ENCODE peak calls at places on chromosomes 12 and 14, in ten cellular contexts. One of them, this sample, is unnamed.

GRCh38 chr12:12909995-12910391 is 18.6 kb downstream of the GPRC5A start:
- DNase-seq in naive thymus-derived CD4-positive, alpha-beta T cell: no peak
- DNase-seq in activated CD4-positive, alpha-beta T cell treated with anti-CD3 and anti-CD28 coated beads for 1 hour: no peak
- DNase-seq in Panc1: no peak
- DNase-seq in kidney tubule cell: peak; percentile 38
- DNase-seq in A549: no peak
- DNase-seq in nephron progenitor cell: no peak
- DNase-seq in stimulated activated CD8-positive, alpha-beta memory T cell treated with anti-CD3 and anti-CD28 coated beads, Interleukin-15, amount 100 ng/mL, for 4 hours: no peak
- DNase-seq in stimulated activated CD4-positive, alpha-beta T cell treated with anti-CD3 and anti-CD28 coated beads, Interleukin-4, amount 100 ng/mL, for 24 hours: no peak
- DNase-seq in GM20000: no peak
- DNase-seq in this sample: no peak

GRCh38 chr14:20278414-20278813 is 27.3 kb downstream of the TTC5 start:
- DNase-seq in A549: no peak
- DNase-seq in stimulated activated CD4-positive, alpha-beta T cell treated with anti-CD3 and anti-CD28 coated beads, Interleukin-4, amount 100 ng/mL, for 24 hours: no peak
- DNase-seq in kidney tubule cell: peak; percentile 67
- DNase-seq in Panc1: no peak
- DNase-seq in GM20000: no peak
- DNase-seq in naive thymus-derived CD4-positive, alpha-beta T cell: no peak
- DNase-seq in activated CD4-positive, alpha-beta T cell treated with anti-CD3 and anti-CD28 coated beads for 1 hour: no peak
- DNase-seq in stimulated activated CD8-positive, alpha-beta memory T cell treated with anti-CD3 and anti-CD28 coated beads, Interleukin-15, amount 100 ng/mL, for 4 hours: no peak
- DNase-seq in nephron progenitor cell: no peak
- DNase-seq in this sample: peak; percentile 13

GRCh38 chr12:116665666-116666304 is 72.1 kb downstream of the SPRING1 start:
- DNase-seq in activated CD4-positive, alpha-beta T cell treated with anti-CD3 and anti-CD28 coated beads for 1 hour: no peak
- DNase-seq in Panc1: no peak
- DNase-seq in GM20000: no peak
- DNase-seq in stimulated activated CD8-positive, alpha-beta memory T cell treated with anti-CD3 and anti-CD28 coated beads, Interleukin-15, amount 100 ng/mL, for 4 hours: no peak
- DNase-seq in stimulated activated CD4-positive, alpha-beta T cell treated with anti-CD3 and anti-CD28 coated beads, Interleukin-4, amount 100 ng/mL, for 24 hours: no peak
- DNase-seq in nephron progenitor cell: no peak
- DNase-seq in naive thymus-derived CD4-positive, alpha-beta T cell: no peak
- DNase-seq in A549: no peak
- DNase-seq in kidney tubule cell: no peak
- DNase-seq in this sample: no peak

GRCh38 chr12:114764516-114764915 is 80.5 kb upstream of the TBX3 start:
- DNase-seq in stimulated activated CD8-positive, alpha-beta memory T cell treated with anti-CD3 and anti-CD28 coated beads, Interleukin-15, amount 100 ng/mL, for 4 hours: no peak
- DNase-seq in kidney tubule cell: no peak
- DNase-seq in naive thymus-derived CD4-positive, alpha-beta T cell: no peak
- DNase-seq in Panc1: no peak
- DNase-seq in A549: no peak
- DNase-seq in GM20000: no peak
- DNase-seq in stimulated activated CD4-positive, alpha-beta T cell treated with anti-CD3 and anti-CD28 coated beads, Interleukin-4, amount 100 ng/mL, for 24 hours: no peak
- DNase-seq in nephron progenitor cell: no peak
- DNase-seq in activated CD4-positive, alpha-beta T cell treated with anti-CD3 and anti-CD28 coated beads for 1 hour: no peak
- DNase-seq in this sample: no peak

GRCh38 chr14:51093371-51094281 is 1.3 kb downstream of the TRIM9 start:
- DNase-seq in kidney tubule cell: peak; percentile 28
- DNase-seq in A549: peak; percentile 76
- DNase-seq in activated CD4-positive, alpha-beta T cell treated with anti-CD3 and anti-CD28 coated beads for 1 hour: no peak
- DNase-seq in naive thymus-derived CD4-positive, alpha-beta T cell: peak; percentile 24
- DNase-seq in GM20000: peak; percentile 67
- DNase-seq in stimulated activated CD4-positive, alpha-beta T cell treated with anti-CD3 and anti-CD28 coated beads, Interleukin-4, amount 100 ng/mL, for 24 hours: peak; percentile 45
- DNase-seq in Panc1: no peak
- DNase-seq in nephron progenitor cell: peak; percentile 57
- DNase-seq in stimulated activated CD8-positive, alpha-beta memory T cell treated with anti-CD3 and anti-CD28 coated beads, Interleukin-15, amount 100 ng/mL, for 4 hours: peak; percentile 13
- DNase-seq in this sample: peak; percentile 75

GRCh38 chr12:57236224-57236924 is 6.9 kb downstream of the SHMT2 start:
- DNase-seq in A549: no peak
- DNase-seq in activated CD4-positive, alpha-beta T cell treated with anti-CD3 and anti-CD28 coated beads for 1 hour: no peak
- DNase-seq in GM20000: peak; percentile 15
- DNase-seq in nephron progenitor cell: peak; percentile 69
- DNase-seq in naive thymus-derived CD4-positive, alpha-beta T cell: peak; percentile 9
- DNase-seq in stimulated activated CD4-positive, alpha-beta T cell treated with anti-CD3 and anti-CD28 coated beads, Interleukin-4, amount 100 ng/mL, for 24 hours: no peak
- DNase-seq in kidney tubule cell: no peak
- DNase-seq in stimulated activated CD8-positive, alpha-beta memory T cell treated with anti-CD3 and anti-CD28 coated beads, Interleukin-15, amount 100 ng/mL, for 4 hours: no peak
- DNase-seq in Panc1: no peak
- DNase-seq in this sample: no peak

GRCh38 chr12:6766651-6767300 is 613 bp downstream of the PTMS start:
- DNase-seq in Panc1: no peak
- DNase-seq in stimulated activated CD4-positive, alpha-beta T cell treated with anti-CD3 and anti-CD28 coated beads, Interleukin-4, amount 100 ng/mL, for 24 hours: peak; percentile 53
- DNase-seq in GM20000: peak; percentile 89
- DNase-seq in kidney tubule cell: peak; percentile 79
- DNase-seq in naive thymus-derived CD4-positive, alpha-beta T cell: peak; percentile 56
- DNase-seq in A549: peak; percentile 68
- DNase-seq in nephron progenitor cell: peak; percentile 84
- DNase-seq in stimulated activated CD8-positive, alpha-beta memory T cell treated with anti-CD3 and anti-CD28 coated beads, Interleukin-15, amount 100 ng/mL, for 4 hours: peak; percentile 17
- DNase-seq in activated CD4-positive, alpha-beta T cell treated with anti-CD3 and anti-CD28 coated beads for 1 hour: no peak
- DNase-seq in this sample: peak; percentile 57

GRCh38 chr12:13864081-13864673 is 117.2 kb downstream of the GRIN2B start:
- DNase-seq in GM20000: peak; percentile 69
- DNase-seq in Panc1: peak; percentile 55
- DNase-seq in nephron progenitor cell: peak; percentile 80
- DNase-seq in kidney tubule cell: peak; percentile 75
- DNase-seq in stimulated activated CD4-positive, alpha-beta T cell treated with anti-CD3 and anti-CD28 coated beads, Interleukin-4, amount 100 ng/mL, for 24 hours: peak; percentile 51
- DNase-seq in A549: peak; percentile 65
- DNase-seq in naive thymus-derived CD4-positive, alpha-beta T cell: peak; percentile 12
- DNase-seq in activated CD4-positive, alpha-beta T cell treated with anti-CD3 and anti-CD28 coated beads for 1 hour: peak; percentile 10
- DNase-seq in stimulated activated CD8-positive, alpha-beta memory T cell treated with anti-CD3 and anti-CD28 coated beads, Interleukin-15, amount 100 ng/mL, for 4 hours: no peak
- DNase-seq in this sample: peak; percentile 75

GRCh38 chr12:118166946-118167345 is 31.0 kb downstream of the PEBP1 start:
- DNase-seq in Panc1: no peak
- DNase-seq in nephron progenitor cell: no peak
- DNase-seq in kidney tubule cell: no peak
- DNase-seq in A549: no peak
- DNase-seq in stimulated activated CD4-positive, alpha-beta T cell treated with anti-CD3 and anti-CD28 coated beads, Interleukin-4, amount 100 ng/mL, for 24 hours: no peak
- DNase-seq in GM20000: peak; percentile 77
- DNase-seq in activated CD4-positive, alpha-beta T cell treated with anti-CD3 and anti-CD28 coated beads for 1 hour: no peak
- DNase-seq in naive thymus-derived CD4-positive, alpha-beta T cell: no peak
- DNase-seq in stimulated activated CD8-positive, alpha-beta memory T cell treated with anti-CD3 and anti-CD28 coated beads, Interleukin-15, amount 100 ng/mL, for 4 hours: no peak
- DNase-seq in this sample: no peak

GRCh38 chr14:83300454-83301064 is 1766.9 kb upstream of the SEL1L start:
- DNase-seq in A549: no peak
- DNase-seq in GM20000: peak; percentile 8
- DNase-seq in kidney tubule cell: peak; percentile 37
- DNase-seq in nephron progenitor cell: no peak
- DNase-seq in stimulated activated CD8-positive, alpha-beta memory T cell treated with anti-CD3 and anti-CD28 coated beads, Interleukin-15, amount 100 ng/mL, for 4 hours: no peak
- DNase-seq in naive thymus-derived CD4-positive, alpha-beta T cell: no peak
- DNase-seq in activated CD4-positive, alpha-beta T cell treated with anti-CD3 and anti-CD28 coated beads for 1 hour: no peak
- DNase-seq in stimulated activated CD4-positive, alpha-beta T cell treated with anti-CD3 and anti-CD28 coated beads, Interleukin-4, amount 100 ng/mL, for 24 hours: no peak
- DNase-seq in Panc1: peak; percentile 20
- DNase-seq in this sample: no peak

GRCh38 chr14:76500011-76500410 is 124.1 kb downstream of the ESRRB start:
- DNase-seq in stimulated activated CD4-positive, alpha-beta T cell treated with anti-CD3 and anti-CD28 coated beads, Interleukin-4, amount 100 ng/mL, for 24 hours: no peak
- DNase-seq in GM20000: no peak
- DNase-seq in nephron progenitor cell: no peak
- DNase-seq in A549: no peak
- DNase-seq in stimulated activated CD8-positive, alpha-beta memory T cell treated with anti-CD3 and anti-CD28 coated beads, Interleukin-15, amount 100 ng/mL, for 4 hours: no peak
- DNase-seq in Panc1: no peak
- DNase-seq in kidney tubule cell: peak; percentile 21
- DNase-seq in naive thymus-derived CD4-positive, alpha-beta T cell: no peak
- DNase-seq in activated CD4-positive, alpha-beta T cell treated with anti-CD3 and anti-CD28 coated beads for 1 hour: no peak
- DNase-seq in this sample: no peak

GRCh38 chr12:58860788-58861240 is 59.5 kb downstream of the LRIG3 start:
- DNase-seq in Panc1: no peak
- DNase-seq in GM20000: no peak
- DNase-seq in stimulated activated CD8-positive, alpha-beta memory T cell treated with anti-CD3 and anti-CD28 coated beads, Interleukin-15, amount 100 ng/mL, for 4 hours: no peak
- DNase-seq in activated CD4-positive, alpha-beta T cell treated with anti-CD3 and anti-CD28 coated beads for 1 hour: no peak
- DNase-seq in A549: no peak
- DNase-seq in kidney tubule cell: no peak
- DNase-seq in nephron progenitor cell: no peak
- DNase-seq in stimulated activated CD4-positive, alpha-beta T cell treated with anti-CD3 and anti-CD28 coated beads, Interleukin-4, amount 100 ng/mL, for 24 hours: no peak
- DNase-seq in naive thymus-derived CD4-positive, alpha-beta T cell: no peak
- DNase-seq in this sample: no peak

GRCh38 chr12:8948711-8949524 is 527 bp downstream of the M6PR start:
- DNase-seq in stimulated activated CD4-positive, alpha-beta T cell treated with anti-CD3 and anti-CD28 coated beads, Interleukin-4, amount 100 ng/mL, for 24 hours: no peak
- DNase-seq in activated CD4-positive, alpha-beta T cell treated with anti-CD3 and anti-CD28 coated beads for 1 hour: no peak
- DNase-seq in kidney tubule cell: peak; percentile 34
- DNase-seq in Panc1: no peak
- DNase-seq in nephron progenitor cell: peak; percentile 5
- DNase-seq in stimulated activated CD8-positive, alpha-beta memory T cell treated with anti-CD3 and anti-CD28 coated beads, Interleukin-15, amount 100 ng/mL, for 4 hours: no peak
- DNase-seq in A549: peak; percentile 28
- DNase-seq in GM20000: peak; percentile 14
- DNase-seq in naive thymus-derived CD4-positive, alpha-beta T cell: no peak
- DNase-seq in this sample: no peak

GRCh38 chr14:24806061-24806678 is 172.2 kb upstream of the GZMB start:
- DNase-seq in Panc1: peak; percentile 28
- DNase-seq in stimulated activated CD4-positive, alpha-beta T cell treated with anti-CD3 and anti-CD28 coated beads, Interleukin-4, amount 100 ng/mL, for 24 hours: peak; percentile 26
- DNase-seq in A549: peak; percentile 17
- DNase-seq in activated CD4-positive, alpha-beta T cell treated with anti-CD3 and anti-CD28 coated beads for 1 hour: no peak
- DNase-seq in naive thymus-derived CD4-positive, alpha-beta T cell: no peak
- DNase-seq in stimulated activated CD8-positive, alpha-beta memory T cell treated with anti-CD3 and anti-CD28 coated beads, Interleukin-15, amount 100 ng/mL, for 4 hours: no peak
- DNase-seq in kidney tubule cell: peak; percentile 71
- DNase-seq in GM20000: peak; percentile 45
- DNase-seq in nephron progenitor cell: peak; percentile 80
- DNase-seq in this sample: peak; percentile 68

GRCh38 chr12:130026608-130027176 is 122.9 kb upstream of the TMEM132D start:
- DNase-seq in nephron progenitor cell: peak; percentile 69
- DNase-seq in A549: peak; percentile 40
- DNase-seq in stimulated activated CD8-positive, alpha-beta memory T cell treated with anti-CD3 and anti-CD28 coated beads, Interleukin-15, amount 100 ng/mL, for 4 hours: no peak
- DNase-seq in kidney tubule cell: peak; percentile 55
- DNase-seq in stimulated activated CD4-positive, alpha-beta T cell treated with anti-CD3 and anti-CD28 coated beads, Interleukin-4, amount 100 ng/mL, for 24 hours: peak; percentile 34
- DNase-seq in naive thymus-derived CD4-positive, alpha-beta T cell: no peak
- DNase-seq in GM20000: peak; percentile 58
- DNase-seq in Panc1: no peak
- DNase-seq in activated CD4-positive, alpha-beta T cell treated with anti-CD3 and anti-CD28 coated beads for 1 hour: no peak
- DNase-seq in this sample: peak; percentile 71

GRCh38 chr12:30896461-30896860 is 30.1 kb upstream of the TSPAN11 start:
- DNase-seq in activated CD4-positive, alpha-beta T cell treated with anti-CD3 and anti-CD28 coated beads for 1 hour: no peak
- DNase-seq in stimulated activated CD8-positive, alpha-beta memory T cell treated with anti-CD3 and anti-CD28 coated beads, Interleukin-15, amount 100 ng/mL, for 4 hours: no peak
- DNase-seq in kidney tubule cell: peak; percentile 97
- DNase-seq in Panc1: no peak
- DNase-seq in A549: no peak
- DNase-seq in nephron progenitor cell: no peak
- DNase-seq in GM20000: no peak
- DNase-seq in stimulated activated CD4-positive, alpha-beta T cell treated with anti-CD3 and anti-CD28 coated beads, Interleukin-4, amount 100 ng/mL, for 24 hours: no peak
- DNase-seq in naive thymus-derived CD4-positive, alpha-beta T cell: no peak
- DNase-seq in this sample: no peak

GRCh38 chr12:124595444-124595843 is 28.0 kb upstream of the NCOR2 start:
- DNase-seq in kidney tubule cell: no peak
- DNase-seq in A549: no peak
- DNase-seq in stimulated activated CD4-positive, alpha-beta T cell treated with anti-CD3 and anti-CD28 coated beads, Interleukin-4, amount 100 ng/mL, for 24 hours: no peak
- DNase-seq in GM20000: no peak
- DNase-seq in activated CD4-positive, alpha-beta T cell treated with anti-CD3 and anti-CD28 coated beads for 1 hour: no peak
- DNase-seq in nephron progenitor cell: no peak
- DNase-seq in naive thymus-derived CD4-positive, alpha-beta T cell: no peak
- DNase-seq in Panc1: no peak
- DNase-seq in stimulated activated CD8-positive, alpha-beta memory T cell treated with anti-CD3 and anti-CD28 coated beads, Interleukin-15, amount 100 ng/mL, for 4 hours: no peak
- DNase-seq in this sample: no peak

GRCh38 chr14:35535794-35536112 is 1.8 kb downstream of the INSM2 start:
- DNase-seq in A549: no peak
- DNase-seq in activated CD4-positive, alpha-beta T cell treated with anti-CD3 and anti-CD28 coated beads for 1 hour: no peak
- DNase-seq in GM20000: no peak
- DNase-seq in Panc1: no peak
- DNase-seq in kidney tubule cell: no peak
- DNase-seq in stimulated activated CD4-positive, alpha-beta T cell treated with anti-CD3 and anti-CD28 coated beads, Interleukin-4, amount 100 ng/mL, for 24 hours: no peak
- DNase-seq in naive thymus-derived CD4-positive, alpha-beta T cell: no peak
- DNase-seq in stimulated activated CD8-positive, alpha-beta memory T cell treated with anti-CD3 and anti-CD28 coated beads, Interleukin-15, amount 100 ng/mL, for 4 hours: no peak
- DNase-seq in nephron progenitor cell: no peak
- DNase-seq in this sample: no peak

GRCh38 chr14:32382704-32383103 is 53.6 kb downstream of the AKAP6 start:
- DNase-seq in naive thymus-derived CD4-positive, alpha-beta T cell: no peak
- DNase-seq in activated CD4-positive, alpha-beta T cell treated with anti-CD3 and anti-CD28 coated beads for 1 hour: no peak
- DNase-seq in nephron progenitor cell: no peak
- DNase-seq in stimulated activated CD4-positive, alpha-beta T cell treated with anti-CD3 and anti-CD28 coated beads, Interleukin-4, amount 100 ng/mL, for 24 hours: no peak
- DNase-seq in GM20000: no peak
- DNase-seq in Panc1: no peak
- DNase-seq in kidney tubule cell: peak; percentile 38
- DNase-seq in stimulated activated CD8-positive, alpha-beta memory T cell treated with anti-CD3 and anti-CD28 coated beads, Interleukin-15, amount 100 ng/mL, for 4 hours: no peak
- DNase-seq in A549: no peak
- DNase-seq in this sample: no peak

GRCh38 chr14:92441751-92442477 is 71.7 kb upstream of the RIN3 start:
- DNase-seq in GM20000: no peak
- DNase-seq in stimulated activated CD8-positive, alpha-beta memory T cell treated with anti-CD3 and anti-CD28 coated beads, Interleukin-15, amount 100 ng/mL, for 4 hours: no peak
- DNase-seq in A549: no peak
- DNase-seq in activated CD4-positive, alpha-beta T cell treated with anti-CD3 and anti-CD28 coated beads for 1 hour: no peak
- DNase-seq in kidney tubule cell: no peak
- DNase-seq in nephron progenitor cell: no peak
- DNase-seq in stimulated activated CD4-positive, alpha-beta T cell treated with anti-CD3 and anti-CD28 coated beads, Interleukin-4, amount 100 ng/mL, for 24 hours: no peak
- DNase-seq in Panc1: no peak
- DNase-seq in naive thymus-derived CD4-positive, alpha-beta T cell: no peak
- DNase-seq in this sample: no peak

GRCh38 chr14:70318635-70319013 is 40.9 kb downstream of the COX16 start:
- DNase-seq in activated CD4-positive, alpha-beta T cell treated with anti-CD3 and anti-CD28 coated beads for 1 hour: no peak
- DNase-seq in Panc1: no peak
- DNase-seq in nephron progenitor cell: no peak
- DNase-seq in GM20000: no peak
- DNase-seq in kidney tubule cell: no peak
- DNase-seq in naive thymus-derived CD4-positive, alpha-beta T cell: no peak
- DNase-seq in stimulated activated CD4-positive, alpha-beta T cell treated with anti-CD3 and anti-CD28 coated beads, Interleukin-4, amount 100 ng/mL, for 24 hours: no peak
- DNase-seq in A549: no peak
- DNase-seq in stimulated activated CD8-positive, alpha-beta memory T cell treated with anti-CD3 and anti-CD28 coated beads, Interleukin-15, amount 100 ng/mL, for 4 hours: no peak
- DNase-seq in this sample: no peak

GRCh38 chr14:24861083-24861630 is 188.8 kb downstream of the STXBP6 start:
- DNase-seq in stimulated activated CD8-positive, alpha-beta memory T cell treated with anti-CD3 and anti-CD28 coated beads, Interleukin-15, amount 100 ng/mL, for 4 hours: no peak
- DNase-seq in nephron progenitor cell: no peak
- DNase-seq in stimulated activated CD4-positive, alpha-beta T cell treated with anti-CD3 and anti-CD28 coated beads, Interleukin-4, amount 100 ng/mL, for 24 hours: no peak
- DNase-seq in GM20000: no peak
- DNase-seq in A549: no peak
- DNase-seq in activated CD4-positive, alpha-beta T cell treated with anti-CD3 and anti-CD28 coated beads for 1 hour: no peak
- DNase-seq in naive thymus-derived CD4-positive, alpha-beta T cell: no peak
- DNase-seq in kidney tubule cell: peak; percentile 91
- DNase-seq in Panc1: no peak
- DNase-seq in this sample: no peak

GRCh38 chr12:67326637-67327036 is 57.5 kb downstream of the CAND1 start:
- DNase-seq in stimulated activated CD4-positive, alpha-beta T cell treated with anti-CD3 and anti-CD28 coated beads, Interleukin-4, amount 100 ng/mL, for 24 hours: no peak
- DNase-seq in Panc1: no peak
- DNase-seq in nephron progenitor cell: no peak
- DNase-seq in A549: no peak
- DNase-seq in kidney tubule cell: no peak
- DNase-seq in naive thymus-derived CD4-positive, alpha-beta T cell: no peak
- DNase-seq in stimulated activated CD8-positive, alpha-beta memory T cell treated with anti-CD3 and anti-CD28 coated beads, Interleukin-15, amount 100 ng/mL, for 4 hours: no peak
- DNase-seq in activated CD4-positive, alpha-beta T cell treated with anti-CD3 and anti-CD28 coated beads for 1 hour: no peak
- DNase-seq in GM20000: no peak
- DNase-seq in this sample: no peak

GRCh38 chr14:106207316-106207715 is 680.9 kb downstream of the TMEM121 start:
- DNase-seq in stimulated activated CD4-positive, alpha-beta T cell treated with anti-CD3 and anti-CD28 coated beads, Interleukin-4, amount 100 ng/mL, for 24 hours: no peak
- DNase-seq in A549: no peak
- DNase-seq in Panc1: no peak
- DNase-seq in nephron progenitor cell: no peak
- DNase-seq in kidney tubule cell: no peak
- DNase-seq in naive thymus-derived CD4-positive, alpha-beta T cell: no peak
- DNase-seq in stimulated activated CD8-positive, alpha-beta memory T cell treated with anti-CD3 and anti-CD28 coated beads, Interleukin-15, amount 100 ng/mL, for 4 hours: no peak
- DNase-seq in activated CD4-positive, alpha-beta T cell treated with anti-CD3 and anti-CD28 coated beads for 1 hour: no peak
- DNase-seq in GM20000: no peak
- DNase-seq in this sample: no peak